ENCODE peak calls at places on chromosomes 12 and 14, in ten cellular contexts. L is left cardiac atrium; H is NAMALWA; G is upper lobe of right lung; C is stimulated activated CD4-positive, alpha-beta T cell treated with anti-CD3 and anti-CD28 coated beads, Interleukin-4, amount 100 ng/mL, for 48 hours; D is fibroblast of mammary gland; S is T-helper 2 cell treated with Interferon-gamma antibody and Interleukin-4, amounts not matched to agents 5 μg/mL and 100 μg/mL, for 36 hours; A is activated naive CD4-positive, alpha-beta T cell treated with anti-CD3 and anti-CD28 coated beads for 36 hours; O is NCI-H446; N is aorta. T is an unnamed sample.

GRCh38 chr14:85439696-85440328 is 90.1 kb upstream of the FLRT2 start:
- DNase-seq in H (no peak), A (no peak), N (no peak), D (no peak), S (no peak), O (no peak), G (no peak), C (no peak), L (no peak), T (no peak)

GRCh38 chr12:5963515-5963914 is 18.5 kb upstream of the ANO2 start:
- DNase-seq in N (no peak), L (no peak), S (no peak), A (no peak), G (no peak), H (peak), O (no peak), D (no peak), C (no peak), T (no peak)

GRCh38 chr12:49644620-49644994 is 21.2 kb downstream of the PRPF40B start:
- DNase-seq in H (peak), O (no peak), L (peak), S (peak), C (peak), N (peak), D (peak), G (peak), A (peak), T (peak)

GRCh38 chr12:124780336-124780735 is 83.3 kb downstream of the SCARB1 start:
- DNase-seq in O (no peak), A (no peak), L (no peak), S (no peak), C (no peak), G (no peak), H (no peak), D (no peak), N (no peak), T (no peak)

GRCh38 chr12:20885116-20885515 is 74.6 kb downstream of the SLCO1B3 start:
- DNase-seq in N (no peak), A (no peak), G (no peak), S (no peak), L (no peak), D (no peak), O (no peak), C (no peak), H (no peak), T (no peak)

GRCh38 chr12:34294671-34295365 is 272.5 kb downstream of the ALG10 start:
- DNase-seq in L (peak), O (no peak), D (no peak), G (no peak), C (no peak), S (no peak), N (peak), H (no peak), A (no peak), T (no peak)

GRCh38 chr12:131803995-131804521 is 24.1 kb upstream of the MMP17 start:
- DNase-seq in O (no peak), D (peak), H (no peak), L (no peak), N (no peak), C (no peak), G (no peak), A (no peak), S (no peak), T (peak)

GRCh38 chr14:102848830-102849521 is 71.7 kb downstream of the TRAF3 start:
- DNase-seq in C (no peak), N (peak), A (no peak), S (no peak), H (peak), D (peak), L (peak), O (peak), G (no peak), T (peak)

GRCh38 chr14:75821828-75822521 is 159.8 kb downstream of the TGFB3 start:
- DNase-seq in L (no peak), N (no peak), S (no peak), A (no peak), C (no peak), H (no peak), D (peak), G (no peak), O (no peak), T (peak)

GRCh38 chr12:64682572-64683277 is 72.4 kb downstream of the RASSF3 start:
- DNase-seq in C (no peak), N (peak), D (peak), A (no peak), O (peak), H (no peak), L (peak), G (no peak), S (no peak), T (peak)

GRCh38 chr14:101078105-101078891 is 174.8 kb upstream of the RTL1 start:
- DNase-seq in G (peak), L (no peak), O (no peak), S (no peak), H (no peak), C (no peak), N (no peak), D (no peak), A (no peak), T (no peak)

GRCh38 chr14:75783184-75783583 is 122.1 kb downstream of the TTLL5 start:
- DNase-seq in N (no peak), D (no peak), S (no peak), O (no peak), A (no peak), C (no peak), H (no peak), L (no peak), G (no peak), T (no peak)

GRCh38 chr12:17992002-17992656 is 97.9 kb downstream of the RERGL start:
- DNase-seq in S (no peak), O (peak), H (peak), A (peak), G (no peak), D (peak), N (no peak), L (no peak), C (peak), T (peak)

GRCh38 chr14:33943081-33943480 is 7.8 kb downstream of the EGLN3 start:
- DNase-seq in C (no peak), S (no peak), L (peak), A (no peak), O (peak), H (no peak), N (no peak), D (no peak), G (no peak), T (no peak)

T was measured in HCEC 1CT.